ENCODE peak calls at places on chromosomes 1 and 21, in five cellular contexts. One of them, this sample, is unnamed.

GRCh38 chr21:45818904-45819285 is 162.7 kb upstream of the COL6A1 start:
- DNase-seq in sigmoid colon: peak; percentile 57
- DNase-seq in HepG2: peak; percentile 73
- DNase-seq in suprapubic skin: no peak
- DNase-seq in spleen: no peak
- DNase-seq in this sample: no peak

GRCh38 chr21:29080454-29080930 is 7.0 kb upstream of the CCT8 start:
- DNase-seq in sigmoid colon: no peak
- DNase-seq in HepG2: no peak
- DNase-seq in suprapubic skin: no peak
- DNase-seq in spleen: peak; percentile 76
- DNase-seq in this sample: no peak

GRCh38 chr1:214967865-214968575 is 114.5 kb upstream of the KCNK2 start:
- DNase-seq in HepG2: no peak
- DNase-seq in suprapubic skin: no peak
- DNase-seq in sigmoid colon: no peak
- DNase-seq in spleen: no peak
- DNase-seq in this sample: no peak

GRCh38 chr21:27221084-27221483 is 254.2 kb upstream of the ADAMTS5 start:
- DNase-seq in HepG2: no peak
- DNase-seq in sigmoid colon: no peak
- DNase-seq in suprapubic skin: no peak
- DNase-seq in spleen: no peak
- DNase-seq in this sample: no peak

GRCh38 chr1:198068280-198068679 is 88.5 kb upstream of the NEK7 start:
- DNase-seq in suprapubic skin: no peak
- DNase-seq in HepG2: no peak
- DNase-seq in sigmoid colon: no peak
- DNase-seq in spleen: no peak
- DNase-seq in this sample: no peak

GRCh38 chr1:112507896-112508241 is 896 bp upstream of the WNT2B start:
- DNase-seq in sigmoid colon: no peak
- DNase-seq in HepG2: no peak
- DNase-seq in spleen: peak; percentile 75
- DNase-seq in suprapubic skin: no peak
- DNase-seq in this sample: peak; percentile 32

GRCh38 chr1:169003864-169004516 is 102.5 kb upstream of the ATP1B1 start:
- DNase-seq in sigmoid colon: peak; percentile 71
- DNase-seq in suprapubic skin: no peak
- DNase-seq in HepG2: no peak
- DNase-seq in spleen: no peak
- DNase-seq in this sample: peak; percentile 26

GRCh38 chr1:29630756-29631155 is 394.4 kb downstream of the PTPRU start:
- DNase-seq in HepG2: no peak
- DNase-seq in suprapubic skin: peak; percentile 35
- DNase-seq in spleen: no peak
- DNase-seq in sigmoid colon: no peak
- DNase-seq in this sample: no peak

GRCh38 chr21:46509760-46510159 is 51.1 kb downstream of the DIP2A start:
- DNase-seq in HepG2: peak; percentile 87
- DNase-seq in suprapubic skin: no peak
- DNase-seq in spleen: no peak
- DNase-seq in sigmoid colon: no peak
- DNase-seq in this sample: peak; percentile 49

GRCh38 chr1:22747021-22747734 is 36.5 kb downstream of the EPHB2 start:
- DNase-seq in sigmoid colon: no peak
- DNase-seq in suprapubic skin: no peak
- DNase-seq in HepG2: no peak
- DNase-seq in spleen: no peak
- DNase-seq in this sample: no peak

GRCh38 chr1:236795757-236796719 is 946 bp downstream of the MTR start:
- DNase-seq in spleen: no peak
- DNase-seq in suprapubic skin: no peak
- DNase-seq in sigmoid colon: no peak
- DNase-seq in HepG2: peak; percentile 23
- DNase-seq in this sample: no peak

GRCh38 chr1:204647114-204647804 is 38.3 kb downstream of the LRRN2 start:
- DNase-seq in sigmoid colon: no peak
- DNase-seq in suprapubic skin: no peak
- DNase-seq in spleen: no peak
- DNase-seq in HepG2: peak; percentile 26
- DNase-seq in this sample: peak; percentile 44

GRCh38 chr1:203367051-203367450 is 16.1 kb upstream of the FMOD start:
- DNase-seq in sigmoid colon: no peak
- DNase-seq in spleen: no peak
- DNase-seq in HepG2: no peak
- DNase-seq in suprapubic skin: no peak
- DNase-seq in this sample: no peak

GRCh38 chr1:117009132-117009531 is 7.6 kb downstream of the CD101 start:
- DNase-seq in sigmoid colon: no peak
- DNase-seq in suprapubic skin: no peak
- DNase-seq in HepG2: no peak
- DNase-seq in spleen: no peak
- DNase-seq in this sample: no peak

GRCh38 chr1:41840592-41841246 is 78.0 kb downstream of the HIVEP3 start:
- DNase-seq in spleen: no peak
- DNase-seq in HepG2: no peak
- DNase-seq in sigmoid colon: no peak
- DNase-seq in suprapubic skin: no peak
- DNase-seq in this sample: no peak

DNA sequence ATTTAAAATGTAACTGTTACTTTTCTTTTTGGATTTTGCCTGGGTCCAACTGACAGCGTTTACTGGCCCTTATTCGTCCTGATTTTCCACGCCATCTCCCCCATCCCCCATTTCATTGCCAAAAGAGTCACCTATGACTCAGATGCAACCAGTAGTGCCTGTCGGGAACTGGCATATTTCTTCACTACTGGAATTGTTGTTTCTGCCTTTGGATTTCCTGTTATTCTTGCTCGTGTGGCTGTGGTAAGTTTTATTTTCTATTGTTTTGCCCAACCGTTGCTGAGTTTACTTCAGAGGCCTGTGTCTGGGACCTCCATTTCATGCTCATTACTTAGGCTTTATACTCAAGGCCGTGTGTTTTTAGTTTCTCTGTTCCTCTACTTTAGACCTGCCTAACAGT is 9.3 kb downstream of the LEPR start:
- DNase-seq in spleen: no peak
- DNase-seq in suprapubic skin: no peak
- DNase-seq in HepG2: no peak
- DNase-seq in sigmoid colon: no peak
- DNase-seq in this sample: no peak
- TF ChIP-seq POLR2AphosphoS5 in spleen: no peak
- TF ChIP-seq POLR2AphosphoS5 in suprapubic skin: peak; percentile 17
- TF ChIP-seq POLR2AphosphoS5 in HepG2: no peak
- TF ChIP-seq POLR2AphosphoS5 in sigmoid colon: no peak
- TF ChIP-seq POLR2AphosphoS5 in this sample: no peak

DNA sequence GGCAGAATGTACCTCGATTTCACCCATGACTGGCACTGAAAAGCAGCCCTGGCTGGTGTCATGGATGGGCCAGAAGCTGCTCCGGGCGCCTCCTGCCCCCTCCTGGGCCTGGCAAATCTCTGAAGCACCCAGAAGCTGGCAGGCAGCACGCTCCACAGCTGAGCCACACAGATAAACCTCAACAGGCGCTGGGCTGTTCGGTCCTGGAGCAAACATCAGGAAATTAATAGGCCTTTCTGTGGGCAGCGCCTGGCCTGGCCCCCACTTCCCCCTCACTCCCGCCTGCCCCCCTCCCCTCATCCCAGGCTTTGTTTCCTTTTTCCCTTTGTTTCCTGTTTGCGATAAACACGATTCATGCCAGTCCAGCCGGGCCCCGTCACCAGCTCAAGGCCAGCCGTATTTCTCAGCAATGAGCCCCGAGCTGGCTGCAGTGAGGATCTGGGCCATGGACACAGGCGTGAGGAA is 20.1 kb upstream of the DISP3 start:
- DNase-seq in sigmoid colon: no peak
- DNase-seq in suprapubic skin: no peak
- DNase-seq in HepG2: no peak
- DNase-seq in spleen: no peak
- DNase-seq in this sample: no peak
- H3K27ac ChIP-seq in sigmoid colon: no peak overlapping the region
- H3K27ac ChIP-seq in suprapubic skin: no peak overlapping the region
- H3K27ac ChIP-seq in HepG2: no peak overlapping the region
- H3K27ac ChIP-seq in spleen: peak overlapping the region; percentile 73
- H3K27ac ChIP-seq in this sample: no peak overlapping the region

GRCh38 chr1:199759268-199759724 is 268.2 kb upstream of the NR5A2 start:
- DNase-seq in suprapubic skin: no peak
- DNase-seq in sigmoid colon: no peak
- DNase-seq in spleen: no peak
- DNase-seq in HepG2: no peak
- DNase-seq in this sample: no peak
- TF ChIP-seq POLR2AphosphoS5 in suprapubic skin: no peak
- TF ChIP-seq POLR2AphosphoS5 in sigmoid colon: no peak
- TF ChIP-seq POLR2AphosphoS5 in spleen: no peak
- TF ChIP-seq POLR2AphosphoS5 in HepG2: no peak
- TF ChIP-seq POLR2AphosphoS5 in this sample: no peak

GRCh38 chr1:55632906-55633305 is 417.7 kb upstream of the USP24 start:
- DNase-seq in suprapubic skin: no peak
- DNase-seq in HepG2: no peak
- DNase-seq in sigmoid colon: no peak
- DNase-seq in spleen: no peak
- DNase-seq in this sample: no peak
- H3K27ac ChIP-seq in suprapubic skin: peak overlapping the region; percentile 72
- H3K27ac ChIP-seq in HepG2: no peak overlapping the region
- H3K27ac ChIP-seq in sigmoid colon: peak overlapping the region; percentile 13
- H3K27ac ChIP-seq in spleen: no peak overlapping the region
- H3K27ac ChIP-seq in this sample: no peak overlapping the region

DNA sequence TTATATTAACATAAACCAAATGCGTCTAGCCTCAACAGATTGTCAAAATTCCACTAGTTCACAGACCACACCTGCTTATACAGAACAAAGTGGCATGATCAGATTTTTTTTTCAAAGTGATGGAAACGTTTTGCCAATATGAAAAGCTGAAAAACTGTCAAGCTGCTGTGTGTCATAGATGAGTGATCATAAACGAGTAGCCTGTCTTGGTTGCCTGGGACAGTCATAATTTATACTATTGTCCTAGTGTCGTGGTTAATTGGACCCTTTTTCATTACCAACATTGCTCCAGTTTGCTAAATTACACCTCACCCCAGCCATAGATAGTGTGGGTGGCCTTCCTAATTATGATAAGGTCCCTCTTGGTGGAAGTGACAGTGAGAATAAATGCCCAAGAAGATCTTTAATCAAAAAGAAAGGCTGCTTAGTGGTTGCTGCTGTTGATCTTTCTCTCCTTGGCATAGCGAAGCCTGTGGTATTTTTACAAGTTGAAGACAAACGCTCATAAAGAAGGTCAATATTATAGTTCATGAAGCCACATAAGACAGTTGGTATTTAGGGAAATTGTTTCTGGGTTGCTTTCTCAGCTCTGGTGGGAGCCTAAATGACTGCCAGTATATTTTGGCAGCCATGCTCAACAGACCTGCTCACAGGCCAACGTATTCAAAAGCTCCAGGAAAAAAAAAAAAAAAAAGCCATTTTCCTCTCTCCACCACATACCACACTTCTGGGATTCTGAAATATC is 478.1 kb downstream of the PLA2G4A start:
- DNase-seq in HepG2: no peak
- DNase-seq in sigmoid colon: no peak
- DNase-seq in suprapubic skin: no peak
- DNase-seq in spleen: no peak
- DNase-seq in this sample: no peak
- TF ChIP-seq POLR2AphosphoS5 in HepG2: no peak
- TF ChIP-seq POLR2AphosphoS5 in sigmoid colon: no peak
- TF ChIP-seq POLR2AphosphoS5 in suprapubic skin: no peak
- TF ChIP-seq POLR2AphosphoS5 in spleen: no peak
- TF ChIP-seq POLR2AphosphoS5 in this sample: no peak